ENCODE peak calls at places on chromosomes 3 and 15, in nine cellular contexts. X, K, F, B, L, M, S, R and C are unnamed samples.

GRCh38 chr3:175108613-175109151 is 249.5 kb downstream of the NAALADL2 start:
- DNase-seq in L (no peak), X (no peak), M (no peak), S (no peak), B (no peak), R (no peak), K (no peak), F (no peak), C (no peak)

GRCh38 chr3:146131616-146132410 is 29.2 kb downstream of the PLOD2 start:
- DNase-seq in M (no peak), X (no peak), R (no peak), L (no peak), K (peak), F (no peak), S (peak), B (no peak), C (no peak)

GRCh38 chr15:63402498-63403253 is 21.0 kb upstream of the CA12 start:
- DNase-seq in X (no peak), M (no peak), K (no peak), F (no peak), L (peak), S (peak), B (no peak), R (peak), C (peak)

GRCh38 chr3:57060089-57060829 is at the start of gene SPATA12:
- DNase-seq in F (no peak), B (no peak), L (no peak), X (peak), M (peak), K (peak), R (no peak), S (peak), C (no peak)

GRCh38 chr15:68479406-68479805 is 47.4 kb upstream of the ITGA11 start:
- DNase-seq in L (no peak), F (peak), B (no peak), S (no peak), M (no peak), K (peak), X (peak), R (no peak), C (no peak)

GRCh38 chr3:127546970-127547733 is 43.4 kb downstream of the TPRA1 start:
- DNase-seq in L (no peak), F (no peak), X (no peak), K (no peak), B (no peak), M (no peak), R (no peak), S (no peak), C (peak)

GRCh38 chr15:99385865-99386264 is 134.6 kb downstream of the LRRC28 start:
- DNase-seq in L (no peak), M (no peak), S (no peak), F (no peak), B (no peak), X (peak), K (no peak), R (no peak), C (no peak)

GRCh38 chr3:127780536-127781400 is 41.5 kb downstream of the MGLL start:
- DNase-seq in R (no peak), X (no peak), K (no peak), M (no peak), F (no peak), S (no peak), L (no peak), B (no peak), C (no peak)

GRCh38 chr15:56817690-56818089 is 84.4 kb upstream of the ZNF280D start:
- DNase-seq in M (no peak), X (no peak), R (no peak), F (no peak), S (no peak), B (no peak), L (no peak), K (no peak), C (no peak)

GRCh38 chr3:134646086-134646485 is 4.7 kb downstream of the KY start:
- DNase-seq in F (no peak), B (no peak), S (no peak), M (no peak), L (no peak), X (no peak), R (no peak), K (no peak), C (no peak)

GRCh38 chr3:171860830-171861535 is 17.8 kb downstream of the TMEM212 start:
- DNase-seq in X (no peak), F (no peak), S (no peak), R (no peak), K (peak), L (no peak), M (no peak), B (no peak), C (no peak)

GRCh38 chr15:63950911-63951481 is 95.3 kb downstream of the DAPK2 start:
- DNase-seq in F (peak), X (no peak), L (no peak), S (no peak), R (no peak), B (no peak), M (no peak), K (peak), C (no peak)

GRCh38 chr3:102299125-102299877 is 135.5 kb upstream of the ZPLD1 start:
- DNase-seq in B (no peak), S (no peak), F (no peak), X (no peak), K (no peak), M (no peak), L (no peak), R (no peak), C (no peak)

DNA sequence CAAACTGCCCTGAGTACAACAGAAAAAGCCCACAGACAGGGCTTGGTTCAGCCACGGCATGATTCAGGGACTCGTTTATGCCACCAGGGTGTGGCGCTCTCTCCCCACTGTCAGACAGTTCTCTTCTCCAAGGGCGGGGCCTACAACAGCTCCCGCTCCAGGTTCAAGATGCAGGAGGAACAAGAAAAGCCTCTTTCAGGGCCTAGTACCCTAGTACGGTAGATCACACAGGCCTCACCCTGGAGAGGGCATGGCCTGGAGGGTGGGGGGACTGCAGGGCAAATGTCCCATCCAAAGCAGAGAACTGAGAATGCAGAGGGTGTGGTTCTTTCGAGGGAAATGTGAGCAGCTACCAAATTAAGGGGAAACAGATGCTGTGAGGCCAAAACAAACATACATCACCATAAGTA is 12.0 kb downstream of the MESD start:
- DNase-seq in S (peak), R (peak), M (peak), X (peak), L (peak), K (no peak), B (peak), F (no peak), C (no peak)
- TF ChIP-seq CTCF in S (peak), R (peak), M (peak), X (peak), L (peak), K (peak), B (peak), F (peak), C (peak)

GRCh38 chr3:20039765-20040475 is at the start of gene KAT2B:
- DNase-seq in B (peak), S (peak), R (peak), K (no peak), F (peak), M (peak), L (peak), X (peak), C (peak)
- TF ChIP-seq CTCF in B (peak), S (peak), R (peak), K (peak), F (peak), M (peak), L (peak), X (peak), C (peak)

DNA sequence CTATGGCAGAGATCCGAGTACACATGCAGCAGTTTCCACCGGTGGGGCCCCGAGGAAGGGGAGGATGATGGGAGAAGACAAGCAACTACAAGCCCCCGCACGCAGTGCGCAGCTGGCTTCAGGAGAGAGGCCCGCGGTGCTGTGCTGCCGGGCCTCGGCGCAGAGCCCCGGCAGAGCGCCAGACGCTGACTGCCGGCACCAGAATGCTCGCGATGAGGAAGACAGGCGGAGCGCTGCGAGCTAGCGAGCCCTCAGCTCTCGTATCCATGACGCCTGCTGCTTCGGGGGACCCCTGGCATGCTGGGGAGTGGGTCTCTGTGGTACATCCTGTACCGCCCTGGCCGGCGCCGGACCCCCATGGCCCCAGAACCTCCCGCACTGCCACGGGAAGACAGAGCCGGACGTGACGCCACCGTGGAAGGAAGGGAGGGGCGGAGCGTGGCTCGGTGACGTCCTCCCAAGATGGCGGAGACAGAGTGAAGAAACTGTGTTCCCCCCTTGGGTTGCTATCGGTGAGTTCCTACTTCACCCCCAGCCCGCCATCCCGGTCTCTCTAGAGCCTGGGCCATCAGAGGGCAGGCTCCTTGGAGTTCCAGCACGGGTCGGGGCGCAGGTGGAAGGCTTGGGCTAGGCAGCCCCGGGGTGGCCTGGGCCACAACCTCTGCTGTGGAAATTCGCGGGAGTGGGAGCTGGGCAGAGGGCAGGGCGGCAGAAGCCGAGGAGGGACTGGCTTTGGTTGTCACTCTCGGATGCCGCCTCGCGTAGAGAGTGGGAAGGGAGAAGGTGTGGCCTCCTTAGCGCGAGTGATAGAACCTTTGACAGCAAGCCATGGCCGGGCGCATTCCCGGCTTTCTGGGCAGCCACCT is at the start of gene MYNN:
- DNase-seq in S (peak), F (peak), K (peak), L (peak), X (peak), R (peak), B (peak), M (peak), C (peak)
- TF ChIP-seq CTCF in S (no peak), F (no peak), K (no peak), L (peak), X (no peak), R (no peak), B (no peak), M (no peak), C (no peak)

DNA sequence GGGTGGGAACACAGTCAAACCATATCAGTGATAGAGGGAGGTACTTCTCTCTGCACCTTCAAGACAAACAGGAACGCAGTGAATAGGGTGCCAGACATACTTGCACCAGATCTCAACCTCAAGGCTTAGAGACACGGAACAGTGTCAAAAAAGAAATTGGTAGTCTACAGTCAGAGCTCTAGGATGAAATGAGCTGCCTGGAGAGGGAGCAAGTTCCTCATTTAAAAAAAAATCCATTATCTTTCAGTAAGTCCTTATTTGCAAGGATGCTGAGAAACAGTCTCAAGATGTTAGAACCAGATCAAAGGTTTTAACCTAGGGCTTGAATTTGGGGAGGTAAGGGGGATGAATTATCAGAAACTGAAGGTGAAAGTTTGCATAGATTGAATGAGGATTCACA is 20.2 kb upstream of the LMCD1 start:
- DNase-seq in R (no peak), L (no peak), F (no peak), S (no peak), M (no peak), K (no peak), B (no peak), X (no peak), C (no peak)
- TF ChIP-seq CTCF in R (no peak), L (no peak), F (no peak), S (no peak), M (no peak), K (peak), B (no peak), X (peak), C (no peak)

DNA sequence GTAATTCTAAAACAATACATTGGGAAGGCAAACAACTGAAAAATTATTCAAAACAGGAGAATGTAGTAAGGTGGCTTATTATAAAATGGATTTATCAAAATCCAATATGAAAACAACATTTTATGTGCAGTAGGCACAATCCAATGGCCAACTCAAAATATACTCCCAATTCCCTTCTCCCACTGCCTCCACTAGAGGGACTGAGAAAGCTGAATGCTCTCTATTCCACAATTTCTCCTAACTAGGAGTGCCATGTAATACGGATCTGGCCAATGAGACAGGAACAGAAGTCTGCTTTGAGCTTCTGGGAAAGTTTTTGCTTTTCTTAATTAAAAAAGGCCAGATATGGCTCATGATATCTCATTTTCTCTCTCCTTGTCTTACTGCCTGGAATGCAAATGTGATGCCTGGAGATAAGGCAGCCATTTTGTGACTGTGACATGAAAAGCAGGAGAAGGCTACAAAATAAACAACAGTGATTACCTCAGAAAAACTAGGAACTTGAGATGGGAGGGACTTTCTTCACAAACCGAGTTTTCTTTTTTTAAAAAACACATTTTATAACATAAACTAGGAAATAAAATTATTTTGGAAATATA is 18.8 kb upstream of the VGLL4 start:
- DNase-seq in F (no peak), M (no peak), L (no peak), S (no peak), K (no peak), R (no peak), X (no peak), B (no peak), C (no peak)
- TF ChIP-seq CTCF in F (no peak), M (peak), L (peak), S (no peak), K (peak), R (no peak), X (no peak), B (no peak), C (no peak)

GRCh38 chr15:90819850-90820249 is 48.5 kb upstream of the FURIN start:
- DNase-seq in M (no peak), L (no peak), B (no peak), S (no peak), X (no peak), R (no peak), K (no peak), F (no peak), C (no peak)

GRCh38 chr15:90818251-90819210 is 49.9 kb upstream of the FURIN start:
- DNase-seq in S (no peak), F (no peak), X (no peak), R (peak), M (no peak), L (peak), B (no peak), K (no peak), C (peak)

GRCh38 chr15:90819390-90819789 is 49.0 kb upstream of the FURIN start:
- DNase-seq in K (no peak), S (no peak), X (no peak), F (no peak), R (no peak), L (no peak), B (no peak), M (no peak), C (no peak)

GRCh38 chr15:90822204-90822955 is 46.0 kb upstream of the FURIN start:
- DNase-seq in X (no peak), K (no peak), S (no peak), L (no peak), M (no peak), R (no peak), B (no peak), F (no peak), C (no peak)

GRCh38 chr15:90820481-90820880 is 47.9 kb upstream of the FURIN start:
- DNase-seq in B (no peak), R (no peak), M (no peak), X (no peak), K (no peak), F (no peak), S (no peak), L (no peak), C (no peak)
- TF ChIP-seq CTCF in B (no peak), R (no peak), M (no peak), X (no peak), K (no peak), F (no peak), S (no peak), L (no peak), C (no peak)

DNA sequence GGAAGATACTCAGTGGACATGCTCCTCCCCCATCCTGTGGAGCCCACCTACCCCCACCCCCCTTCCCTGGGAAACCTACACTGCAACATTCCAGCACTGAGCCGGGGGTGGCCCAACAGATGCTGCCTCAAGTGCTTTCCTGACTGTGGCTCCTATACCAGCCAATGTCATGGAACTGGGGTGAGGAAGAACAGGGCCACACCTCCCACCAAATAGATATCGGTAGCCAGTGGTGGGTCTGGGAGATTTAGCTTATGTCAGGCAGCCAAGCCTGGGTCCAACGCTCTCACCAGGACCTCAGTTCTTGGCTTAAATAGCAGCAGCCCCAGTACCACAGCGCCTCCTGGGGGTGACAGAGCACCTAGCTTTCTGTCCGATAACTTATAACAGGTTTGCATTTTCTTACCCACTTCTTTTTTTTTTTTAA is 30.3 kb downstream of the CDC25A start:
- DNase-seq in K (peak), R (no peak), S (peak), M (peak), X (peak), F (no peak), B (peak), L (peak), C (peak)
- TF ChIP-seq CTCF in K (peak), R (peak), S (peak), M (peak), X (peak), F (peak), B (peak), L (peak), C (peak)

GRCh38 chr3:2920103-2920502 is 190.1 kb downstream of the IL5RA start:
- DNase-seq in R (peak), F (no peak), B (no peak), S (no peak), K (no peak), L (no peak), M (no peak), X (no peak), C (peak)
- TF ChIP-seq CTCF in R (no peak), F (no peak), B (no peak), S (no peak), K (no peak), L (no peak), M (no peak), X (no peak), C (no peak)